ENCODE peak calls at places on chromosomes 12 and 14, in eight cellular contexts. M is RWPE2, D is ascending aorta, G is testis, N is brain microvascular endothelial cell, K is lower lobe of right lung, T is psoas muscle, R is tibial nerve. L is an unnamed sample.

GRCh38 chr12:32541754-32542374 is 137.2 kb upstream of the DNM1L start:
- DNase-seq in M (no peak), D (no peak), G (no peak), N (no peak), K (no peak), T (no peak), R (no peak), L (no peak)

GRCh38 chr12:109582636-109583035 is 9.0 kb downstream of the MVK start:
- DNase-seq in M (no peak), D (no peak), G (no peak), N (no peak), K (peak; percentile 89), T (peak; percentile 44), R (no peak), L (no peak)

GRCh38 chr12:112858776-112859175 is 48.0 kb upstream of the OAS1 start:
- DNase-seq in M (no peak), D (no peak), G (no peak), N (no peak), K (no peak), T (no peak), R (no peak), L (no peak)

GRCh38 chr12:92612611-92613010 is 90.2 kb upstream of the PLEKHG7 start:
- DNase-seq in M (no peak), D (no peak), G (no peak), N (no peak), K (no peak), T (no peak), R (no peak), L (no peak)

GRCh38 chr12:57904426-57904825 is 36.9 kb upstream of the ATP23 start:
- DNase-seq in M (no peak), D (no peak), G (no peak), N (no peak), K (no peak), T (no peak), R (no peak), L (no peak)

GRCh38 chr12:93773122-93773871 is 96.1 kb downstream of the CRADD start:
- DNase-seq in M (no peak), D (no peak), G (no peak), N (peak; percentile 87), K (no peak), T (no peak), R (no peak), L (no peak)

GRCh38 chr14:74988131-74988530 is 14.6 kb upstream of the EIF2B2 start:
- DNase-seq in M (peak; percentile 74), D (no peak), G (no peak), N (peak; percentile 76), K (no peak), T (no peak), R (no peak), L (no peak)

GRCh38 chr12:71610036-71610795 is 53.4 kb downstream of the ZFC3H1 start:
- DNase-seq in M (no peak), D (no peak), G (no peak), N (no peak), K (no peak), T (no peak), R (no peak), L (no peak)

GRCh38 chr12:20548592-20548991 is 146.5 kb upstream of the SLCO1C1 start:
- DNase-seq in M (no peak), D (no peak), G (no peak), N (no peak), K (no peak), T (no peak), R (no peak), L (no peak)

GRCh38 chr12:3202734-3203446 is 125.7 kb downstream of the TSPAN9 start:
- DNase-seq in M (no peak), D (peak; percentile 76), G (peak; percentile 72), N (no peak), K (no peak), T (peak; percentile 79), R (peak; percentile 75), L (no peak)

GRCh38 chr14:92039073-92039719 is 663 bp downstream of the TRIP11 start:
- DNase-seq in M (peak; percentile 69), D (peak; percentile 71), G (peak; percentile 66), N (peak; percentile 78), K (no peak), T (peak; percentile 77), R (no peak), L (no peak)

GRCh38 chr12:46159239-46159901 is 109.5 kb downstream of the SLC38A1 start:
- DNase-seq in M (no peak), D (no peak), G (no peak), N (no peak), K (no peak), T (no peak), R (no peak), L (no peak)

GRCh38 chr14:103207038-103207403 is 83.8 kb downstream of the TNFAIP2 start:
- DNase-seq in M (peak; percentile 72), D (peak; percentile 81), G (peak; percentile 93), N (no peak), K (peak; percentile 68), T (peak; percentile 94), R (peak; percentile 88), L (peak; percentile 71)

GRCh38 chr14:41785696-41786095 is 179.0 kb downstream of the LRFN5 start:
- DNase-seq in M (no peak), D (no peak), G (no peak), N (no peak), K (no peak), T (no peak), R (no peak), L (no peak)

GRCh38 chr14:33678012-33678411 is 272.9 kb downstream of the EGLN3 start:
- DNase-seq in M (no peak), D (no peak), G (no peak), N (no peak), K (no peak), T (no peak), R (no peak), L (no peak)

GRCh38 chr14:55752580-55753365 is 172.8 kb downstream of the KTN1 start:
- DNase-seq in M (peak; percentile 80), D (no peak), G (no peak), N (peak; percentile 47), K (peak; percentile 50), T (no peak), R (no peak), L (no peak)

DNA sequence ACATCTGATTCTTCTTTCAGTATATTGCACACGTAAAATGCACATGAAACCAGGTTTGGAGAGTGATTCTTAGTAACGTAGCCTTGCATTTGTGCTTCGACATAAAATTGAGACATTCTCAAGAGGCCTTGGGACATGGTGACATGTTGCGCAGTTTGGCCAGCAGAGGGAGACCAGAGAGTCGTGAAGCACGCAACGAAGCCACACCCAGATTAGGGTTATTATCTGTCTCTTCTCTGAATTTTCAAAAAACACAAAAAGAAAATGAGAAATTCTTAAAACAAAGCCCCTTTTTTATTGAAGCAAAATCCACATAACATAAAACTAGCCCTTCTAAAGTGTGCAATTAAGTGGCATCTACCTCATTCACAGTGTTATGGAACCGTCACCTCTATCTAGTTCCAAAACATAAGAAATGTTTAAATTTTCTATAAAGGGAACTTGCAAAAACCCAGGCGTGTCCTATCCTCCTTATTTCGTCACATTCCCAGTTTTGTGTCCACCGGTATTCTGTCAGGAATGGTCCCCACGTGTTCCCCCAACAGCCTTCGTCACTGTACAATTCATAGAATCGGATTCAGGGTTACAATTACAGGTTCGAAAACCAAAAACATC is 108.8 kb upstream of the ATF7IP start:
- DNase-seq in M (no peak), D (peak; percentile 88), G (peak; percentile 88), N (peak; percentile 85), K (peak; percentile 87), T (peak; percentile 84), R (peak; percentile 82), L (peak; percentile 84)
- TF ChIP-seq CTCF in M (peak; percentile 70), D (peak; percentile 57), G (peak; percentile 90), N (peak; percentile 87), K (peak; percentile 77), T (peak; percentile 71), R (peak; percentile 69), L (peak; percentile 84)

GRCh38 chr12:64691793-64692583 is 67.2 kb downstream of the GNS start:
- DNase-seq in M (no peak), D (no peak), G (no peak), N (no peak), K (no peak), T (no peak), R (no peak), L (no peak)

GRCh38 chr12:64687816-64688599 is 71.2 kb downstream of the GNS start:
- DNase-seq in M (no peak), D (no peak), G (no peak), N (no peak), K (no peak), T (no peak), R (no peak), L (no peak)

GRCh38 chr12:64691227-64691792 is 67.9 kb downstream of the GNS start:
- DNase-seq in M (no peak), D (no peak), G (no peak), N (no peak), K (no peak), T (no peak), R (no peak), L (no peak)

GRCh38 chr12:64685605-64686004 is 73.6 kb downstream of the GNS start:
- DNase-seq in M (no peak), D (no peak), G (no peak), N (no peak), K (no peak), T (no peak), R (no peak), L (no peak)

DNA sequence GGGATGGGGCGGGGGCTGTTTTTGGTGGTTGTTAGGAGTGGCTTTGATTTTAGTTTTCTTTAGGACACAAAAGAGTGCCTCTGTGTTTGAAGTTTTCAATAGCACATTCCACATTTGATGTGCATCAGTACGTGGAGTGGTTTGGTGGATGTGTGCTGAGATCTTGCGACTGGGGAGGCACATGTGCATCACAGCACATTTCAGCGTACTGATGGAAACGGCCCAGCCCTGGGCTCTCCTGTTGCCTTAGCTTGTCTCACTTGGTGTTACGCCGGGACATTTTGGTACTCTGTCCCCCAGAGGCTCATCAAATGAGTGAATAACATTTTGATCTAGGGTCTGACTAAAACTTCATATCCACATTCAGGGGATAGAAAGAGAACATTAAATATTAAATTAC is 70.5 kb downstream of the GNS start:
- DNase-seq in M (no peak), D (no peak), G (no peak), N (no peak), K (no peak), T (no peak), R (no peak), L (no peak)
- H3K36me3 ChIP-seq in M (peaks cover 40% of the 10 kb centered on the region), D (peaks cover 22% of the 10 kb centered on the region), G (no peaks in the 10 kb centered on the region), N (peaks cover 3% of the 10 kb centered on the region), K (peaks cover 62% of the 10 kb centered on the region), T (peaks cover 17% of the 10 kb centered on the region), R (no peaks in the 10 kb centered on the region), L (peaks cover 63% of the 10 kb centered on the region)

GRCh38 chr12:119956047-119956446 is 33.0 kb upstream of the BICDL1 start:
- DNase-seq in M (no peak), D (no peak), G (peak; percentile 22), N (no peak), K (no peak), T (no peak), R (no peak), L (no peak)
- TF ChIP-seq CTCF in M (no peak), D (no peak), G (no peak), N (no peak), K (no peak), T (no peak), R (no peak), L (no peak)

DNA sequence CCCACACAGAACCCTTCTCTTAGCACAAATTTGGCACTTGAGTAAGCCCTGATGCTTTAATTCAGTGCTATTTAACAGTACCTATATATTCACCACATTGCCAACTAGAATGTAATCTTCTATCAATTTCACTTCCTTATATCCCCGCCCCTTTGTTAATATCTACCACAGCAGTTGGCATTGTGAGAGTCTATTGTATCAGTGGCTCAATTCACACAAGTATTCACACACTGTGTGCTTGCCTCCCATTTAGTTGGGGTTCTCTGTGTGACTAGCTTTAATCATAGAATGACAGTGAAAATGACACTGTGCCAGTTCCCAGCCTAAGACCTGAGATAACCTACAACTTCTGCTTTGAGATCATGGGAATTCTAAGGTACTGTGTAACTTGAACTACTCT is 103.1 kb downstream of the SEC23A start:
- DNase-seq in M (no peak), D (no peak), G (no peak), N (no peak), K (no peak), T (no peak), R (no peak), L (no peak)
- H3K36me3 ChIP-seq in M (no peaks in the 10 kb centered on the region), D (no peaks in the 10 kb centered on the region), G (no peaks in the 10 kb centered on the region), N (no peaks in the 10 kb centered on the region), K (no peaks in the 10 kb centered on the region), T (no peaks in the 10 kb centered on the region), R (no peaks in the 10 kb centered on the region), L (no peaks in the 10 kb centered on the region)